ENCODE peak calls at places on chromosomes 3 and 15, in six cellular contexts. P is breast epithelium, F is thoracic aorta, K is esophagus muscularis mucosa, Z is transverse colon, I is caudate nucleus. E is an unnamed sample.

GRCh38 chr3:73592154-73592877 is 32.4 kb downstream of the PDZRN3 start:
- DNase-seq in P (no peak), F (no peak), K (no peak), Z (no peak), I (no peak), E (no peak)

GRCh38 chr3:177294221-177294620 is 96.9 kb upstream of the TBL1XR1 start:
- DNase-seq in P (no peak), F (peak), K (no peak), Z (no peak), I (no peak), E (no peak)

GRCh38 chr3:14563946-14564539 is 23.9 kb upstream of the GRIP2 start:
- DNase-seq in P (no peak), F (no peak), K (no peak), Z (no peak), I (no peak), E (no peak)

GRCh38 chr3:8538904-8539303 is 37.3 kb downstream of the LMCD1 start:
- DNase-seq in P (no peak), F (no peak), K (no peak), Z (no peak), I (no peak), E (no peak)

GRCh38 chr3:163552659-163552966 is 1525.7 kb downstream of the SI start:
- DNase-seq in P (no peak), F (no peak), K (no peak), Z (no peak), I (no peak), E (no peak)

GRCh38 chr3:180277036-180277435 is 240.3 kb upstream of the PEX5L start:
- DNase-seq in P (no peak), F (no peak), K (no peak), Z (no peak), I (no peak), E (no peak)

GRCh38 chr3:132256984-132257383 is 60.2 kb upstream of the ACP3 start:
- DNase-seq in P (no peak), F (no peak), K (no peak), Z (peak), I (no peak), E (no peak)

GRCh38 chr3:125960066-125960424 is 8.9 kb upstream of the ROPN1B start:
- DNase-seq in P (no peak), F (no peak), K (peak), Z (no peak), I (no peak), E (no peak)

GRCh38 chr15:77838061-77838460 is 205.3 kb upstream of the LINGO1 start:
- DNase-seq in P (no peak), F (no peak), K (no peak), Z (no peak), I (no peak), E (no peak)

GRCh38 chr3:170178631-170179030 is 2.9 kb downstream of the PHC3 start:
- DNase-seq in P (no peak), F (no peak), K (no peak), Z (peak), I (no peak), E (no peak)

GRCh38 chr15:85618956-85619491 is 175.7 kb downstream of the KLHL25 start:
- DNase-seq in P (no peak), F (peak), K (peak), Z (peak), I (no peak), E (no peak)

GRCh38 chr3:10310578-10310977 is 10.3 kb downstream of the SEC13 start:
- DNase-seq in P (no peak), F (no peak), K (no peak), Z (no peak), I (no peak), E (no peak)

GRCh38 chr3:138971766-138972320 is 24.8 kb downstream of the FOXL2NB start:
- DNase-seq in P (no peak), F (no peak), K (no peak), Z (no peak), I (no peak), E (no peak)

GRCh38 chr3:3027976-3028567 is 82.1 kb downstream of the IL5RA start:
- DNase-seq in P (no peak), F (no peak), K (no peak), Z (no peak), I (no peak), E (no peak)

GRCh38 chr3:144662729-144663128 is 691.1 kb downstream of the DIPK2A start:
- DNase-seq in P (no peak), F (no peak), K (no peak), Z (no peak), I (no peak), E (no peak)

GRCh38 chr15:77352932-77353331 is 67.0 kb downstream of the PEAK1 start:
- DNase-seq in P (no peak), F (no peak), K (no peak), Z (no peak), I (no peak), E (no peak)

GRCh38 chr15:42108189-42108588 is 13.8 kb upstream of the PLA2G4D start:
- DNase-seq in P (no peak), F (no peak), K (no peak), Z (no peak), I (no peak), E (no peak)

GRCh38 chr3:63662500-63662899 is 10.0 kb downstream of the SNTN start:
- DNase-seq in P (no peak), F (no peak), K (no peak), Z (peak), I (no peak), E (no peak)

GRCh38 chr3:195175076-195175475 is 95.9 kb downstream of the XXYLT1 start:
- DNase-seq in P (no peak), F (no peak), K (no peak), Z (no peak), I (no peak), E (no peak)

GRCh38 chr3:171380711-171381435 is 79.3 kb downstream of the TNIK start:
- DNase-seq in P (no peak), F (no peak), K (no peak), Z (no peak), I (no peak), E (no peak)

GRCh38 chr3:43211681-43212080 is 74.7 kb upstream of the SNRK start:
- DNase-seq in P (no peak), F (no peak), K (no peak), Z (no peak), I (no peak), E (no peak)

GRCh38 chr3:60461199-60461598 is 790.1 kb downstream of the FHIT start:
- DNase-seq in P (no peak), F (no peak), K (no peak), Z (no peak), I (no peak), E (no peak)

GRCh38 chr3:168047190-168047795 is 48.4 kb downstream of the GOLIM4 start:
- DNase-seq in P (no peak), F (no peak), K (no peak), Z (no peak), I (no peak), E (no peak)

GRCh38 chr3:114293846-114294245 is at the start of gene TIGIT:
- DNase-seq in P (no peak), F (no peak), K (no peak), Z (no peak), I (no peak), E (no peak)

GRCh38 chr3:179113903-179114302 is 34.3 kb upstream of the PIK3CA start:
- DNase-seq in P (no peak), F (no peak), K (no peak), Z (no peak), I (no peak), E (no peak)

GRCh38 chr3:52398670-52399081 is 46.2 kb downstream of the SEMA3G start:
- DNase-seq in P (no peak), F (no peak), K (no peak), Z (no peak), I (no peak), E (no peak)

DNA sequence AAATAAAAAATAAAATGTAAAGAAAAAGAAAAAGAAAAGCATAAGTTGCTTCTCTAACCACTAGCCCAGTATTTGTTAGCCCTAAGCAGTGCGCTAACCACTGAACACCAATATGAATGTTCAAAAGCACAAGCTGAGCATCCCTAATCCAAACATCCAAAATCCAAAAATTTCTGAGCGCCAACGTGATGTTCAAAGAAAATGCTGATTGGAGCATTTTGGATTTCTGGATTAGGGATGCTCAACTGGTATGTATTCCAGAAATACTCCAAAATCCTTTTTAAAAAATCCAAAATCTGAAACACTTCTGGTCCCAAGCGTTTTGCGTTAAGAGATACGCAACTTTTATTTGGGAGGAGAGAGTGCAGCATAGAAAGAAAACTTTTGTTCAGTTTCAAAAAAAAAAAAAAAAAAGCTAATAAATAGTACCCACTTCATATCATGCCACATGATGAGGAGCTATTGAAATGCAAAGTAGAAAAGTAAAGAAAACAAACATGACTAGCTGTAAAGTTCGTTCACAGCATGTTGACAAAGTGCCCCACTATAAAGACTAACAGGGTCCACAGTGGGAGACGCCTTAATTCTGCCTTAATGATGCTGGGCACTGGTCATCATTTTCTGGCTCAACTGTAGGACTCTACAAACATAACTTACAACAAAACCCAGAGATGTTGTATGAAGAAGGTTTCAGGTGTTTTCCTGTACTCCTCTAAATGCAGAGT is 32.4 kb downstream of the EDC3 start:
- DNase-seq in P (no peak), F (no peak), K (no peak), Z (no peak), I (no peak), E (no peak)
- H3K27ac ChIP-seq in P (peak), F (peak), K (peak), Z (peak), I (peak), E (no peak)

GRCh38 chr3:188126271-188126670 is 27.7 kb upstream of the LPP start:
- DNase-seq in P (no peak), F (no peak), K (no peak), Z (no peak), I (no peak), E (no peak)
- H3K27ac ChIP-seq in P (no peak), F (peak), K (peak), Z (no peak), I (no peak), E (no peak)

DNA sequence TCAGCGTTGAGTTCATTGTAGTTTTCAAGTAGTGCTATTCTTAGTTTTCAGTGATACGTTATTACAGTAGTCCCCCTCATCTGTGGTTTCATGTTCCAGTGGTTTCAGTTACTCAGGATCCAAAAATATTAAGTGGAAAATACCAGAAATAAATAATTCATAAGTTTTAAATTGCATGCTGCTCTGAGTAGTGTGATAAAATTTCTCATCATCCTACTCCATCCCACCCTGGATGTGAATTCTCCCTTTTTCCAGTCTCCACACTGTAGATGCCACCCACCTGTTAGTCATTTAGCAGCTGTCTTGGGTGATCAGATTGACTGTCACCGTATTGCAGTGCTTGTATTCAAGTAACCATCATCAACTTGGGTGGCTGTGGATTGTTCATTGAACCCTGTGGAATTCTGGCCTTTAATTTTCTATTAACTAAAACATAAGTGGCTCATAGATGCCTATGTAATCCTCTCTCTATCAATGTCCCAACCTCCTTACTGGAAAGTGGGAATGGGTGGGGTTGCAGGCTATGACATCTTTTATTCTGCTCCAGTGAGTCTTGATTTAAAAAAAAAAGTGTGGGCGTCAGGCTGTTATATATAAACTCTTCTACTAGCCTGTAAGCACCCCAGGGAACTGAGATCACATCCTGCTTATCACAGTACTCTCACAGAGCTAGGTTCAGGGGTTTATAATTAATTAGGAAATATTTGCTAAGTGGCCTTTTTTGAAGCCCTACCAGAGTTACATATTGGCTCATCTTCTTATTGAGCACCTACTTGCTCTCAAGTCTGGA is 97.5 kb downstream of the CFAP20DC start:
- DNase-seq in P (no peak), F (no peak), K (no peak), Z (no peak), I (no peak), E (no peak)
- H3K27ac ChIP-seq in P (no peak), F (no peak), K (no peak), Z (no peak), I (no peak), E (no peak)

GRCh38 chr3:150636258-150636657 is 33.1 kb downstream of the SELENOT start:
- DNase-seq in P (no peak), F (no peak), K (no peak), Z (no peak), I (no peak), E (no peak)

GRCh38 chr3:150631515-150632221 is 28.5 kb downstream of the SELENOT start:
- DNase-seq in P (no peak), F (no peak), K (no peak), Z (no peak), I (no peak), E (no peak)

GRCh38 chr3:150639262-150639661 is 36.1 kb downstream of the SELENOT start:
- DNase-seq in P (no peak), F (no peak), K (no peak), Z (no peak), I (no peak), E (no peak)

GRCh38 chr3:150635526-150635925 is 32.4 kb downstream of the SELENOT start:
- DNase-seq in P (no peak), F (no peak), K (no peak), Z (no peak), I (no peak), E (no peak)

GRCh38 chr3:150635076-150635475 is 32.0 kb downstream of the SELENOT start:
- DNase-seq in P (no peak), F (no peak), K (no peak), Z (no peak), I (no peak), E (no peak)
- H3K27ac ChIP-seq in P (no peak), F (no peak), K (no peak), Z (peak), I (no peak), E (no peak)

DNA sequence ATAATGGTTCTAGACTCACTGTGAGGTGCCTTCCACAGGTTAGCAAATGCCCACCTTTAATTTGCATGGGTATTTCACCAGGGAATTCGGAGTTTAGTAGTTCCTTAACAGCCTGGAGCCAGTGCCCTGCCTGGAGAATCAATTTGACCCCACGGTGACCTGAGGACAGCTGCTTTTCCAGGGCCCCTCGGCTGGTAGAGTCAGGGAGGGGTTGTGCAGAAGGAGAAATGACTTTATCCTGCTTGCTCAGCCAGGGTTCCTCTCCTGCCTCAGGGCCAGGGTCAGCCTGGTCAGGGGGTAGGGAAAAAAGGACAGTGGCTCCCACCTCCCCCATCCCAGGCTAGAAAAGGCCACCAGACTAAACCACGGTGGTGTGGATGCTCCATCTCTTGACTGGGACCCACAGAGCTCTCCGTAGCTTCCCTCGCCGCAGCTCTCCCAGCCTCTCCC is 12.0 kb downstream of the DLL4 start:
- DNase-seq in P (no peak), F (no peak), K (no peak), Z (no peak), I (no peak), E (no peak)
- H3K27ac ChIP-seq in P (peak), F (peak), K (peak), Z (peak), I (peak), E (peak)

GRCh38 chr3:38151667-38152265 is 13.3 kb downstream of the MYD88 start:
- DNase-seq in P (no peak), F (no peak), K (no peak), Z (no peak), I (no peak), E (no peak)
- H3K27ac ChIP-seq in P (no peak), F (no peak), K (no peak), Z (no peak), I (no peak), E (no peak)